ENCODE peak calls at places on chromosomes 12 and 14, in nine cellular contexts. O, Z, R, T, Y, U, X, A and G are unnamed samples. For H3K9me3, the result is how much of the 10 kb centered on the place peaks cover.

GRCh38 chr14:104150201-104151027 is 12.0 kb downstream of the KIF26A start:
- DNase-seq in A (no peak), O (peak), U (no peak), T (peak), Y (no peak), R (no peak), Z (no peak), X (peak), G (peak)

GRCh38 chr14:103086771-103087342 is 2.8 kb downstream of the LBHD2 start:
- DNase-seq in Y (no peak), T (no peak), Z (no peak), O (no peak), A (no peak), X (no peak), U (no peak), R (no peak), G (no peak)

GRCh38 chr12:117069926-117070900 is 29.0 kb downstream of the TESC start:
- DNase-seq in U (no peak), T (no peak), Z (no peak), A (no peak), Y (no peak), X (no peak), O (no peak), R (no peak), G (peak)

GRCh38 chr12:101925935-101926334 is 48.6 kb downstream of the DRAM1 start:
- DNase-seq in A (no peak), O (no peak), Z (no peak), U (no peak), X (no peak), T (no peak), Y (no peak), R (no peak), G (no peak)

GRCh38 chr14:52077261-52077984 is 8.6 kb upstream of the NID2 start:
- DNase-seq in A (no peak), U (no peak), T (no peak), Y (no peak), O (no peak), R (peak), Z (no peak), X (no peak), G (no peak)

GRCh38 chr12:24770334-24770733 is 178.6 kb downstream of the BCAT1 start:
- DNase-seq in Z (no peak), Y (no peak), R (no peak), T (no peak), U (no peak), A (no peak), X (no peak), O (no peak), G (no peak)

GRCh38 chr12:12592930-12593329 is 18.7 kb upstream of the CREBL2 start:
- DNase-seq in Y (no peak), R (peak), U (no peak), X (no peak), Z (no peak), O (no peak), T (peak), A (no peak), G (no peak)

GRCh38 chr12:53196486-53196885 is 10.6 kb downstream of the ITGB7 start:
- DNase-seq in Y (no peak), Z (no peak), X (no peak), U (peak), A (no peak), O (no peak), T (no peak), R (no peak), G (no peak)

GRCh38 chr14:76456200-76456599 is 80.3 kb downstream of the ESRRB start:
- DNase-seq in A (no peak), Z (no peak), X (peak), R (peak), U (no peak), O (peak), Y (no peak), T (peak), G (no peak)

GRCh38 chr12:31578632-31579031 is 12.3 kb downstream of the DENND5B start:
- DNase-seq in Z (peak), R (no peak), A (no peak), T (no peak), U (no peak), Y (no peak), X (no peak), O (no peak), G (peak)

GRCh38 chr14:54166049-54166950 is 209.7 kb upstream of the BMP4 start:
- DNase-seq in A (no peak), U (no peak), Y (no peak), Z (no peak), O (no peak), T (no peak), R (peak), X (no peak), G (no peak)

GRCh38 chr14:61233436-61233956 is 47.6 kb downstream of the TMEM30B start:
- DNase-seq in A (no peak), Z (no peak), U (no peak), T (no peak), R (no peak), O (no peak), X (no peak), Y (no peak), G (no peak)

GRCh38 chr12:111430418-111431353 is 25.0 kb downstream of the SH2B3 start:
- DNase-seq in Y (no peak), Z (no peak), X (no peak), U (peak), T (no peak), O (peak), R (no peak), A (no peak), G (no peak)

GRCh38 chr14:25049559-25050493 is at the start of gene STXBP6:
- DNase-seq in Z (peak), X (no peak), O (peak), R (no peak), U (no peak), A (no peak), Y (peak), T (peak), G (peak)
- H3K4me3 ChIP-seq in Z (peak), X (no peak), O (peak), R (peak), U (peak), A (peak), Y (peak), T (peak), G (peak)

GRCh38 chr12:93877446-93877845 is 200.3 kb downstream of the CRADD start:
- DNase-seq in R (no peak), T (no peak), U (no peak), Z (no peak), A (no peak), O (no peak), X (no peak), Y (no peak), G (no peak)
- H3K9me3 ChIP-seq in R (under half), T (under half), U (under half), Z (under half), A (under half), O (under half), X (under half), Y (half or more), G (under half)

GRCh38 chr12:6361834-6362233 is 13.5 kb downstream of the SCNN1A start:
- DNase-seq in T (no peak), O (no peak), Z (peak), Y (peak), R (peak), U (no peak), A (no peak), X (no peak), G (peak)
- H3K27ac ChIP-seq in T (no peak), O (no peak), Z (peak), Y (peak), R (peak), U (peak), A (peak), X (no peak), G (peak)

GRCh38 chr12:54385251-54385914 is 850 bp upstream of the ZNF385A start:
- DNase-seq in R (no peak), U (no peak), X (peak), T (no peak), O (no peak), Y (peak), A (no peak), Z (no peak), G (no peak)
- H3K4me3 ChIP-seq in R (no peak), U (peak), X (no peak), T (no peak), O (peak), Y (peak), A (no peak), Z (no peak), G (no peak)

GRCh38 chr12:121815221-121815620 is 11.4 kb downstream of the SETD1B start:
- DNase-seq in Y (no peak), U (no peak), T (no peak), X (no peak), A (no peak), R (no peak), Z (no peak), O (no peak), G (no peak)

GRCh38 chr12:121814429-121815119 is 10.8 kb downstream of the SETD1B start:
- DNase-seq in Y (no peak), U (no peak), A (no peak), X (no peak), Z (no peak), O (no peak), T (no peak), R (no peak), G (no peak)

GRCh38 chr12:121817648-121818043 is 13.8 kb downstream of the SETD1B start:
- DNase-seq in T (no peak), O (no peak), Z (no peak), R (no peak), Y (no peak), U (no peak), A (no peak), X (no peak), G (no peak)

GRCh38 chr12:121819212-121819949 is 15.6 kb downstream of the SETD1B start:
- DNase-seq in T (no peak), Y (no peak), A (no peak), O (no peak), R (no peak), X (no peak), U (no peak), Z (peak), G (no peak)

DNA sequence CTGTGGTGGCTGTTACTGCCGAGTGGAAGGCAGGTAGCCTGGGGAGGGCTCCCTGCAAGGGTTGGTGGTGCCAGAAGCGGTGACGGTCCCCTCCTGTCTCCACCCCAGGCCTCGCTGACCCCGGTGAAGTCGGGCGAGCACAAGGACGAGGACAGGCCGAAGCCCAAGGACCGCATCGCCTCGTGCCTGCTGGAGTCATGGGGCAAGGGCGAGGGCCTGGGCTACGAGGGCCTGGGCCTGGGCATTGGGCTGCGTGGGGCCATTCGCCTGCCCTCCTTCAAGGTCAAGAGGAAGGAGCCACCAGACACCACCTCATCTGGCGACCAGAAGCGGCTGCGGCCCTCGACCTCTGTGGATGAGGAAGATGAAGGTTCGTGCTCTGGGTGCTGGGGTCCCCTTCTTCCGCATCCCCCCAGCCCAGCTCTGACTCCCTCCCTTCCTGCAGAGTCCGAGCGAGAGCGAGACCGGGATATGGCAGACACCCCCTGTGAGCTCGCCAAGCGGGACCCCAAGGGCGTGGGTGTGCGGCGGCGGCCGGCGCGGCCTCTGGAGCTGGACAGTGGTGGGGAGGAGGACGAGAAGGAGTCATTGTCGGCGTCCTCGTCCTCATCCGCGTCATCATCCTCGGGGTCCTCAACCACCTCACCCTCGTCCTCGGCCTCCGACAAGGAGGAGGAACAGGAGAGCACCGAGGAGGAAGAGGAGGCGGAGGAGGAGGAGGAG is 13.3 kb downstream of the SETD1B start:
- DNase-seq in O (no peak), U (no peak), Z (no peak), Y (no peak), A (no peak), X (no peak), R (no peak), T (no peak), G (no peak)
- H3K9me3 ChIP-seq in O (under half), U (under half), Z (under half), Y (under half), A (under half), X (under half), R (under half), T (under half), G (under half)

DNA sequence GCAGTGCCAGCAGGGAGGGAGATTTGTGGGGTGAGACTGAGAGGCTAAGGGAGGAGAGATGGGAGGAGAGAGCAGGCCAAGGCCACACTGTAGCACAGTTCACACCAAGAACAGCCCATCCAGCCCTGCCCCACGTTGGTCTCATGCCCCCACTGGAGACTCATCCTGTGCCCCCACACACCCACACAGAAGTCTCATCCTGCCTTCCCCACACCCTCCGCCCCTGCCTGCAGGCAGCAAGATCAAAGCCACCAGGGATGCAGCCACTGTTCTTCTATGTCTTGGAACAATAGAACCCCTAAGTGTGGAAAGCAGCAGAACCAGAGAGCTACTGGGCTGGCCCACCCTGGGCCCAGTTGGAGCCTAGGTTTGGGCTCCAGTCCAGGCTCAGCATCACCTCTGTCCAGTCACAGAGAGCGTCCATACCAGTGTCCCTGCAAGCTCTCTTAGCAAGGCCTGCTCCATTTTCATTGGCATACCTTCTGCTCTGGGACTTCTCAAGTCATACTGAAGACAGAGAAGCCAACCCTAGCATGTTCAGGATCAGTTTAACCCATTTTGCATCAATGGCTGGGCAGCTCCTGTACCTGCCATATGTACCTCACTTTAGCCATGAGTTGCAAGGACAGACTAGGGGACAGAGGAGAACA is 31.7 kb upstream of the HDAC7 start:
- DNase-seq in X (no peak), O (no peak), U (no peak), Y (no peak), Z (peak), T (no peak), A (no peak), R (no peak), G (no peak)
- H3K27ac ChIP-seq in X (no peak), O (no peak), U (no peak), Y (no peak), Z (no peak), T (no peak), A (no peak), R (no peak), G (no peak)